ENCODE peak calls at places on chromosomes 6 and 20, in seven cellular contexts. F is heart left ventricle; P is CD4-positive, CD25-positive, alpha-beta regulatory T cell; R is CD8-positive, alpha-beta T cell; Y is A549; K is PC-9; A is pancreas. T is an unnamed sample. For H3K4me1 and H3K9me3, the result is how much of the 10 kb centered on the place peaks cover.

GRCh38 chr6:88588938-88589337 is 374.5 kb downstream of the RNGTT start:
- DNase-seq in A (no peak), K (no peak), F (no peak), Y (no peak), R (no peak), P (no peak), T (no peak)

GRCh38 chr6:151025076-151025475 is 159.6 kb downstream of the MTHFD1L start:
- DNase-seq in R (no peak), F (no peak), K (no peak), P (no peak), Y (no peak), A (peak), T (no peak)

GRCh38 chr6:70633870-70634269 is 33.8 kb upstream of the SMAP1 start:
- DNase-seq in Y (no peak), R (no peak), A (no peak), P (no peak), F (no peak), K (no peak), T (no peak)

GRCh38 chr6:122653094-122653493 is 42.9 kb downstream of the PKIB start:
- DNase-seq in P (no peak), R (no peak), F (no peak), A (no peak), Y (peak), K (peak), T (no peak)

GRCh38 chr20:53639647-53640440 is 46.2 kb upstream of the ZNF217 start:
- DNase-seq in R (no peak), F (no peak), Y (no peak), K (no peak), P (no peak), A (no peak), T (no peak)

GRCh38 chr6:143677891-143678737 is at the start of gene PHACTR2:
- DNase-seq in Y (peak), F (peak), A (peak), K (peak), P (peak), R (peak), T (peak)

GRCh38 chr6:18985061-18985460 is 597.9 kb downstream of the RNF144B start:
- DNase-seq in Y (no peak), F (no peak), P (no peak), R (no peak), A (no peak), K (no peak), T (no peak)

GRCh38 chr6:109434456-109434855 is 6.0 kb downstream of the PPIL6 start:
- DNase-seq in F (no peak), Y (no peak), R (no peak), K (no peak), P (no peak), A (no peak), T (peak)

GRCh38 chr6:33298773-33299236 is at the start of gene RGL2:
- DNase-seq in A (peak), Y (peak), F (peak), P (no peak), K (peak), R (no peak), T (no peak)

GRCh38 chr20:62952373-62953166 is at the start of gene SLC17A9:
- DNase-seq in F (peak), R (no peak), Y (no peak), K (no peak), A (peak), P (peak), T (peak)

GRCh38 chr6:115768469-115768868 is 292.2 kb downstream of the FRK start:
- DNase-seq in K (no peak), Y (no peak), A (no peak), F (no peak), R (no peak), P (no peak), T (no peak)

GRCh38 chr6:56144538-56145324 is 102.6 kb downstream of the COL21A1 start:
- DNase-seq in P (no peak), F (no peak), K (no peak), R (no peak), Y (no peak), A (no peak), T (no peak)

GRCh38 chr6:166344240-166344639 is 1.9 kb upstream of the SFT2D1 start:
- DNase-seq in A (no peak), K (no peak), R (no peak), P (no peak), F (no peak), Y (no peak), T (no peak)

GRCh38 chr6:160960067-160960466 is 31.5 kb upstream of the MAP3K4 start:
- DNase-seq in K (no peak), R (no peak), A (no peak), F (no peak), Y (no peak), P (no peak), T (no peak)

GRCh38 chr6:155771822-155772221 is 316.2 kb upstream of the NOX3 start:
- DNase-seq in F (no peak), A (no peak), K (no peak), P (no peak), Y (no peak), R (no peak), T (no peak)

GRCh38 chr6:105646391-105646867 is 243.5 kb upstream of the PREP start:
- DNase-seq in R (no peak), K (no peak), P (peak), A (no peak), F (no peak), Y (no peak), T (no peak)

GRCh38 chr20:13396036-13396435 is 175.0 kb downstream of the ISM1 start:
- DNase-seq in R (no peak), P (no peak), A (no peak), F (no peak), K (no peak), Y (no peak), T (peak)

GRCh38 chr20:44030394-44030793 is 115.7 kb downstream of the TOX2 start:
- DNase-seq in P (no peak), R (no peak), F (no peak), A (no peak), K (no peak), Y (no peak), T (no peak)

GRCh38 chr6:150307520-150307919 is 61.3 kb upstream of the IYD start:
- DNase-seq in K (no peak), A (no peak), P (no peak), F (no peak), Y (no peak), R (no peak), T (no peak)

GRCh38 chr6:136793348-136793747 is 1.1 kb upstream of the MAP3K5 start:
- DNase-seq in R (no peak), A (no peak), F (no peak), P (no peak), K (no peak), Y (no peak), T (no peak)

GRCh38 chr6:123564363-123564762 is 72.4 kb downstream of the TRDN start:
- DNase-seq in R (no peak), A (no peak), K (no peak), F (no peak), Y (no peak), P (no peak), T (no peak)

DNA sequence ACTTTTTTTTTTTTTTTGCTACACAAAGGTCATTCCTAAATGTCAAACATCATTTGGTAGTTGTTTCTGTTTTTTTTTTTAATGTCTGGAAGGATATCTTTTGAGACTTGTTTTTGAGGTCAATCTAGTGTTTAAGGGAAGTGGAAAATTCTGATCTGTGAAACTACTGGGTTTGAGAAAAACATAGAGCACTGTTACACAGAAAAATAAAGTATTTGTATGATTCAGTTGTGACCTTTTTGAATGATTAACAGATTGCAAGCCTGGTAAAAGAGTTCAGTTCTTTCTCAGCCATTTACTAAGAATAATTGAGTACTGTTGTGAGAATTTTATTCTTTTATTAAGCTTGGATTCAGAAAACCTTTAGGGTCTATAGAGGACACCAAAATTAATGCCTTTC is 276.7 kb downstream of the ADGRB3 start:
- DNase-seq in P (no peak), K (no peak), Y (no peak), R (no peak), A (no peak), F (no peak), T (no peak)
- H3K4me1 ChIP-seq in P (under half), K (under half), Y (under half), R (under half), A (under half), F (under half), T (under half)

GRCh38 chr6:93713974-93714373 is 294.6 kb upstream of the EPHA7 start:
- DNase-seq in Y (no peak), A (no peak), R (no peak), P (no peak), F (no peak), K (no peak), T (no peak)
- H3K9me3 ChIP-seq in Y (under half), A (under half), R (under half), P (under half), F (under half), K (under half), T (under half)

GRCh38 chr6:128882991-128883571 is at the start of gene LAMA2:
- DNase-seq in P (no peak), K (peak), A (peak), R (no peak), F (peak), Y (no peak), T (peak)
- H3K4me3 ChIP-seq in P (no peak), K (no peak), A (peak), R (no peak), F (peak), Y (no peak), T (peak)

GRCh38 chr6:31581511-31582229 is 554 bp downstream of the LTB start:
- DNase-seq in R (no peak), K (no peak), Y (no peak), F (no peak), A (no peak), P (no peak), T (no peak)

GRCh38 chr6:31579546-31580445 is 2.4 kb downstream of the LTB start:
- DNase-seq in R (no peak), Y (no peak), P (no peak), K (no peak), A (no peak), F (no peak), T (no peak)

GRCh38 chr6:31580807-31581437 is 1.3 kb downstream of the LTB start:
- DNase-seq in P (peak), F (peak), A (peak), R (peak), Y (peak), K (peak), T (peak)

GRCh38 chr6:31580446-31580755 is 1.8 kb downstream of the LTB start:
- DNase-seq in R (no peak), Y (no peak), F (no peak), A (no peak), K (no peak), P (no peak), T (no peak)

DNA sequence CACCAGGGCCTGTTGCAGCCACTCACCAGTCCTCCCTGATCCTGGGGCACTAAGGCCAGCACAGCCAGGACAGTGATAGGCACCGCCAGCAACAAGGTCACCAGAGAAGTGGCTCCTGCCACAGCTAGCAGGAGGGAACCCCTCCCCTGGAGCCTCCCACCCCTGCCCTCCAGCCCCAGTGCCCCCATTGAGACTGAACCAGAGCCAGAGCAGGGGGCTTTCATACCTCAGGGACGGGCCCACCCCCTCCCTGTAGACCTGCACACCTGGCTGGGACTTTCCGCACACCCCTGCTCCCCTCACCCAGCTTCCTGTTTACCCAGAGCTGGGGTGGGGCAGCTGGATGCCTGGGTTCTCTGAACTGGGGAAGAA is at the start of gene LTB:
- DNase-seq in Y (no peak), P (peak), F (no peak), A (no peak), R (no peak), K (no peak), T (no peak)
- H3K4me1 ChIP-seq in Y (under half), P (half or more), F (under half), A (under half), R (half or more), K (under half), T (under half)

DNA sequence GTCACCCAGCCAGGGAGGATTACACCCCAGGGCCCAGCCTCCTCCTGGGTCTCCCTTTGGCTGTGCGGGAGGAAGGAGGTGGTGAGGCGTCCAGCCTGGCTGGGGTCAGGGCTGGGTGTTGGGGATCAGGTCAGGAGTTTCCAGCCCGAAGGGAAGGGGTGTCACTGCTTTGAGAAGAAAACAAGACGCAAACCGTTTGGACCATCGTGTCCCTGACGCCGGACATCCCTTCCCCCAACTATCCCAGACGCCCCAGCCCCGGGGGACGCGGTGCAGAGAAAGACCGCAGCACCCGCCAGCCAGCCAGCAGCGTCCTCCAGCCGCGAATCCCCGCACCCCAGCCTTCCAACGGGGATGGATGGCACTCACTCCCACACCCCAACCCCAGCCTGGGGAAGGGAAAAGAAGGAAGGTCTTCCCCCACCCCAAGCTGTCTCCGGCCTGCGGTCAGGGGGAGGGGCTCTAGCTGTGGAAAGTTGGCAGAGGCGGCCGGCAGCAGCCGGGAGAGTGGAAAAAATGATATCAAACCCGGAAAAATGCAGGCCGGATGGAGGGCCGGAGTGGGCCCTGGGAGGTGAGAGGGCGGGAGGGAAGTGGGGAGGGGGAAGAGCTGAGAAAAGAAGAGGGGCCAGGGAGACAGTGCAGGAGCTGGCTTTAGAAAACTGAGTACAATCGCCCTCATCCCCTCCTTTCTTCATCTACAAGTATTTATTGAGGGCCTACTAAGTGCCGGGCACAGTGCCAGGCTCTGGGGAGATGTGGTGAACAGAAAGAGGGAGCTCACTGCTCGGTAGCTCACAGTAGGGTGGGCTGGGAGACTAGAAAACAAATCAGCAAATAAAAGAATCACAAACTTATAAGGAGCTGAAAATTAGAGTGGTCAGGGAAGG is 10.6 kb downstream of the REM1 start:
- DNase-seq in P (no peak), F (peak), Y (no peak), R (no peak), K (no peak), A (no peak), T (no peak)
- H3K9me3 ChIP-seq in P (under half), F (under half), Y (under half), R (under half), K (under half), A (under half), T (under half)

DNA sequence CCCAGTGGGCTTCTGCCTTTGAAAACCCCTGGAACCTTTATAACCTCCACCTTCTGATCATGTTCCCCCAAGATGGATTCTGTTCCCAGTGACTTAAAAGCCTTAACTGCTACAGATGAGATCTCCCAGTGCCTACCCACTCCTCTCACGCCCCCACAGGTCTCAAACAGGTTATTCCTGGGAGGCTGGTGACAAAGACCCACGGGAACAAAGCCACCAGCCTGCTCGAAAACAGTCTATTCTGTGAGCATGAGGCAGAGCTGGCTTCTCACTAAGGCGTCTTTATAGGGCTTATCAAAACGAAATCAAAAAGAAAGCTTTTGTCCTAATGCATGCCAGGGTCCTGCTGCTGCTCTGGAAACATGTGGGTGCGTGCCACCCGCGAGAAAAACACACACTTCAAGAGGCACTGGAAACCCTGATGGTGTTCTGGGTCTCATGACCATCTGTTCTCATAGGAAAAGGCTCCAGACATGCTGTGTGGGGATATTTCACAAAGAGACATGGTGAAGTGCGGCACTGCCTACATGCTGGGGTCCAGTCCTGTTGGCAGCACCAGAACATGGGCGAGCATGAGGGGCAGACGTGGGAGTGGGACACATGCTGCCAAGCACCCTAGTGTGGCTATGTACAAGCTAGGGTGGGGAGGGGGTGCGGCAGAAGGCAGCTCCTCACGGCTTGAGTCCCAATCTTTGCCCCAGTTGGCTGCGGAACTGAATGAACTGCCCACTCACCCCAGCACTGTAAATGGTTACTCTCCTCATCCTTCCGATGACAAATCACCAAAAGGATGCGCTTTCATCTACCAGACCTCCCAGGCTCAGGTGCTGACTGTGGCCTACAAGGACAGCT is 2.1 kb downstream of the FKBP1A start:
- DNase-seq in P (no peak), F (no peak), Y (no peak), A (no peak), K (no peak), R (no peak), T (no peak)
- H3K4me3 ChIP-seq in P (peak), F (peak), Y (peak), A (no peak), K (peak), R (peak), T (peak)

GRCh38 chr6:156942266-156942665 is 165.1 kb downstream of the ARID1B start:
- DNase-seq in K (no peak), A (no peak), P (no peak), Y (peak), F (no peak), R (no peak), T (no peak)

GRCh38 chr6:156943167-156943566 is 166.0 kb downstream of the ARID1B start:
- DNase-seq in P (no peak), A (no peak), F (no peak), K (no peak), R (no peak), Y (no peak), T (no peak)

GRCh38 chr6:156944412-156944811 is 167.2 kb downstream of the ARID1B start:
- DNase-seq in K (no peak), R (no peak), A (no peak), P (no peak), Y (no peak), F (no peak), T (peak)

GRCh38 chr6:156946370-156946936 is 169.3 kb downstream of the ARID1B start:
- DNase-seq in P (no peak), K (no peak), Y (no peak), R (no peak), F (no peak), A (no peak), T (peak)

DNA sequence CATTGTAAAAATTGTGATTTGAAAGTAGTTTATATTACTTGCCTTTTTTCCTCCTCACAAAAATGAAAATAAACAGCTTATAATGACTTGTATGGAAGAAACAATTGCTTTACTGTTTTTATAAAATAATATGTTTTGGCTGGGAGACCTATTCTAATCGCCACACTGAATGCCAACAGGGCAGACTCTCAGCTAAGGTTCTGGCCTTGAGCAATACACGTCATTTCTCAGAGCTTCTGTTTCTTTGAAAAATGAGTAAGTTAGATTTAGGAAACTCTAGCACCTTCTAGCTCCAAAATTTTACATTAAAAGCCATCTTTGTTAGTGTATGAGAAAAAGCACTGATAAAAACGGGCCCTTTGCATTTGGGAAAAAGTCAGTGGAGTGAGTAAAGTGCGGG is 166.6 kb downstream of the ARID1B start:
- DNase-seq in F (no peak), P (no peak), Y (no peak), A (no peak), R (no peak), K (no peak), T (no peak)
- H3K4me1 ChIP-seq in F (under half), P (under half), Y (under half), A (half or more), R (under half), K (under half), T (under half)

GRCh38 chr20:47515843-47516242 is 14.2 kb downstream of the NCOA3 start:
- DNase-seq in R (no peak), P (no peak), K (no peak), F (no peak), Y (no peak), A (no peak), T (no peak)
- H3K9me3 ChIP-seq in R (under half), P (under half), K (under half), F (under half), Y (under half), A (under half), T (under half)

DNA sequence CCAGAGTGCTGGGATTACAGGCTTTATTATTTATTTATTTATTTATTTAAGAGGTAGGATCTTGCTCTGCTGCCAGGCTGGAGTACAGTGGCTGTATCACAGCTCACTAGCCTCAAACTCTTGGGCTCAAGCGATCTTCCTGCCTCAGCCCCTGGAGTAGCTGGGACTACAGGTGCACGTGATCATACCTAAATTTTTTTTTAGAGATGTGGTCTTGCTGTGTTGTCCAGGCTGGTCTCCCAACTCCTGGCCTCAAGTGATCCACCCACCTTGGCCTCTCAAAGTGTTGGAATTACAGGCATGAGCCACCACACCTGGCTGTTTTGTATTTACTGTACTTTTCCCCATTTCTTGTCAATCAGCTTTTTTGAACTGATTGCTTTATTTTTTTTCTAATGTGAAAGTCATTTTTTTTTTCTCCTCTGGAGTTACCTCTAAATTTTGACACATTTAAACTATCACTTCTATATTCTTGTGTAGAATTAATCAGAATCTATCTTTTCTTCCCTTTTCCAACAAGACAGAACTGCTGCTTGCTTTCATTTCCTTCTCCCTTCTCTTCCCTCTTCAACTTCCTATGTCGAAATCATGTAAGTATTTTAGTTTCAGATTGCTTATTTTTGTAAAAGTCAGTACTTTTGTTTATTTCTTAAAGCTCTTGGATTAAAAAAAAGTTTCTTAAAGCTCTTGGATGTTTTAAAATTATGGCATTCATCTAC is 12.0 kb downstream of the PANK2 start:
- DNase-seq in A (no peak), K (no peak), F (no peak), Y (no peak), P (no peak), R (no peak), T (no peak)
- H3K4me3 ChIP-seq in A (no peak), K (no peak), F (no peak), Y (no peak), P (peak), R (no peak), T (no peak)